ENCODE peak calls at places on chromosomes 1 and 21, in five cellular contexts. X is midbrain; V is SW480; R is lower leg skin; Y is CD4-positive, CD25-positive, alpha-beta regulatory T cell. A is an unnamed sample.

GRCh38 chr1:205632374-205633169 is 761 bp upstream of the ELK4 start:
- DNase-seq in X (no peak), V (no peak), R (no peak), Y (no peak), A (no peak)

GRCh38 chr1:30852026-30852425 is 56.5 kb downstream of the SDC3 start:
- DNase-seq in X (no peak), V (no peak), R (peak), Y (no peak), A (peak)

GRCh38 chr1:202367200-202367742 is 18.8 kb downstream of the PPP1R12B start:
- DNase-seq in X (no peak), V (no peak), R (no peak), Y (no peak), A (no peak)

GRCh38 chr1:2352341-2353214 is 38.8 kb downstream of the MORN1 start:
- DNase-seq in X (no peak), V (no peak), R (no peak), Y (no peak), A (no peak)

GRCh38 chr1:215473943-215474342 is 93.2 kb upstream of the KCTD3 start:
- DNase-seq in X (no peak), V (no peak), R (peak), Y (no peak), A (peak)

GRCh38 chr1:178057863-178058576 is 35.9 kb upstream of the RASAL2 start:
- DNase-seq in X (peak), V (no peak), R (peak), Y (no peak), A (peak)

GRCh38 chr1:89724369-89725015 is 91.6 kb downstream of the LRRC8C start:
- DNase-seq in X (no peak), V (no peak), R (no peak), Y (no peak), A (no peak)

GRCh38 chr1:241470361-241470760 is 49.2 kb downstream of the FH start:
- DNase-seq in X (no peak), V (no peak), R (no peak), Y (no peak), A (no peak)

GRCh38 chr21:32894321-32894720 is 122.8 kb upstream of the PAXBP1 start:
- DNase-seq in X (no peak), V (no peak), R (no peak), Y (no peak), A (no peak)

GRCh38 chr1:44630116-44630515 is 44.2 kb downstream of the TMEM53 start:
- DNase-seq in X (no peak), V (no peak), R (no peak), Y (no peak), A (no peak)

GRCh38 chr1:159647616-159648015 is 60.0 kb downstream of the APCS start:
- DNase-seq in X (no peak), V (no peak), R (no peak), Y (no peak), A (no peak)

GRCh38 chr1:234710936-234711335 is 101.0 kb upstream of the IRF2BP2 start:
- DNase-seq in X (no peak), V (no peak), R (no peak), Y (no peak), A (no peak)

GRCh38 chr1:216841165-216841564 is 117.9 kb upstream of the ESRRG start:
- DNase-seq in X (no peak), V (no peak), R (no peak), Y (no peak), A (no peak)

GRCh38 chr1:59498640-59499039 is 201.7 kb downstream of the FGGY start:
- DNase-seq in X (no peak), V (peak), R (no peak), Y (no peak), A (no peak)

GRCh38 chr1:28046716-28047115 is 41.7 kb downstream of the EYA3 start:
- DNase-seq in X (no peak), V (no peak), R (no peak), Y (no peak), A (no peak)